ENCODE peak calls at places on chromosomes 7 and 10, in ten cellular contexts. T is GM23338, A is MM.1S, P is neuronal stem cell, V is HCT116, I is hepatocyte, K is mesendoderm, S is mesenchymal stem cell, M is K562, U is H9. R is an unnamed sample.

GRCh38 chr10:9010931-9011670 is 956.6 kb downstream of the GATA3 start:
- DNase-seq in T (no peak), A (no peak), P (no peak), V (no peak), I (no peak), K (no peak), S (no peak), M (no peak), U (no peak), R (peak; percentile 13)

GRCh38 chr10:117461766-117462423 is 80.7 kb upstream of the EMX2 start:
- DNase-seq in T (no peak), A (no peak), P (no peak), V (peak; percentile 77), I (peak; percentile 89), K (peak; percentile 72), S (peak; percentile 92), M (no peak), U (no peak), R (peak; percentile 63)

GRCh38 chr7:71477441-71477840 is 345.5 kb downstream of the GALNT17 start:
- DNase-seq in T (no peak), A (no peak), P (no peak), V (no peak), I (no peak), K (no peak), S (no peak), M (no peak), U (no peak), R (no peak)

GRCh38 chr7:2166625-2167280 is 66.0 kb downstream of the MAD1L1 start:
- DNase-seq in T (no peak), A (no peak), P (no peak), V (no peak), I (no peak), K (no peak), S (no peak), M (no peak), U (peak; percentile 23), R (no peak)

GRCh38 chr10:83603708-83604107 is 535.6 kb upstream of the GHITM start:
- DNase-seq in T (no peak), A (peak; percentile 65), P (no peak), V (no peak), I (no peak), K (peak; percentile 36), S (peak; percentile 74), M (no peak), U (no peak), R (no peak)

GRCh38 chr7:128404826-128405344 is 4.9 kb downstream of the IMPDH1 start:
- DNase-seq in T (no peak), A (peak; percentile 45), P (no peak), V (no peak), I (no peak), K (no peak), S (no peak), M (no peak), U (no peak), R (no peak)

GRCh38 chr7:1637155-1637554 is 32.9 kb upstream of the ELFN1 start:
- DNase-seq in T (no peak), A (no peak), P (no peak), V (no peak), I (no peak), K (no peak), S (no peak), M (no peak), U (no peak), R (peak; percentile 9)

GRCh38 chr7:85770332-85770731 is 583.5 kb upstream of the SEMA3D start:
- DNase-seq in T (no peak), A (no peak), P (no peak), V (no peak), I (no peak), K (no peak), S (no peak), M (no peak), U (no peak), R (no peak)

GRCh38 chr7:134920026-134920758 is 66.1 kb upstream of the AGBL3 start:
- DNase-seq in T (no peak), A (no peak), P (no peak), V (no peak), I (peak; percentile 46), K (no peak), S (peak; percentile 89), M (no peak), U (no peak), R (no peak)

GRCh38 chr7:134919240-134919641 is 67.1 kb upstream of the AGBL3 start:
- DNase-seq in T (no peak), A (no peak), P (no peak), V (no peak), I (no peak), K (no peak), S (peak; percentile 67), M (no peak), U (no peak), R (no peak)

GRCh38 chr7:134910968-134911367 is 75.3 kb upstream of the AGBL3 start:
- DNase-seq in T (peak; percentile 54), A (peak; percentile 73), P (no peak), V (no peak), I (no peak), K (no peak), S (no peak), M (no peak), U (no peak), R (no peak)

DNA sequence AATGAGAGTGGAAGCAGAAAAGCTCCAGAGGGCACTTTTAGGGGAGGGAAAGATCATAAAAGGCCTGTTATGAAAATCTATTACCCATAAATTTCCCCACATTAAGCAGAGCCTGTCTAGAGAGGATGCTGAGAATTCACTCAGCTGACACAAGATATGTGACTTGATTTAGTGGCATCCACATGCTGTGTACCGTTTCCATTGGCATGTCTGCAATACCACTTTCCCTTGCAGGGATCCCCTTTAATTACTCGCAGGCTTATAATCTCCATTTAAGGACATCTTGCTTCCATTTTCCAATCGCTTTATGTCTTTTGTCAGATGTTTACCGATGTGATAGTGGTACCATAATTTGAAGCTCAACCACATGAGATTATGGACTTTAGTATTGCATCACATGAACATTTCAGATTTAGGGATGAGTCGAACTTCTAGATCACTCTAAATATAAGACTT is 69.9 kb upstream of the AGBL3 start:
- DNase-seq in T (no peak), A (no peak), P (no peak), V (no peak), I (no peak), K (no peak), S (no peak), M (no peak), U (no peak), R (no peak)
- H3K4me1 ChIP-seq in T (no peaks in the 10 kb centered on the region), A (peaks cover 3% of the 10 kb centered on the region), P (no peaks in the 10 kb centered on the region), V (peaks cover 14% of the 10 kb centered on the region), I (peaks cover 24% of the 10 kb centered on the region), K (no peaks in the 10 kb centered on the region), S (peaks cover 2% of the 10 kb centered on the region), M (no peaks in the 10 kb centered on the region), U (no peaks in the 10 kb centered on the region), R (peaks cover 20% of the 10 kb centered on the region)

GRCh38 chr7:101943306-101943705 is 125.9 kb downstream of the CUX1 start:
- DNase-seq in T (no peak), A (no peak), P (no peak), V (no peak), I (no peak), K (no peak), S (no peak), M (no peak), U (no peak), R (no peak)

GRCh38 chr7:101940151-101940550 is 122.7 kb downstream of the CUX1 start:
- DNase-seq in T (no peak), A (no peak), P (no peak), V (no peak), I (no peak), K (no peak), S (no peak), M (no peak), U (no peak), R (no peak)

GRCh38 chr7:101940830-101941229 is 123.4 kb downstream of the CUX1 start:
- DNase-seq in T (peak; percentile 91), A (no peak), P (peak; percentile 24), V (no peak), I (peak; percentile 63), K (peak; percentile 93), S (peak; percentile 29), M (no peak), U (peak; percentile 90), R (no peak)

GRCh38 chr7:101942603-101943210 is 125.3 kb downstream of the CUX1 start:
- DNase-seq in T (no peak), A (no peak), P (no peak), V (no peak), I (no peak), K (no peak), S (no peak), M (no peak), U (no peak), R (no peak)

GRCh38 chr7:101941481-101942383 is 124.3 kb downstream of the CUX1 start:
- DNase-seq in T (no peak), A (peak; percentile 76), P (no peak), V (peak; percentile 74), I (peak; percentile 70), K (no peak), S (peak; percentile 82), M (no peak), U (no peak), R (peak; percentile 35)
- H3K4me2 ChIP-seq in T (peak overlapping the region; percentile 49), A (peak overlapping the region; percentile 48), P (no peak overlapping the region), V (peak overlapping the region; percentile 87), I (peak overlapping the region; percentile 42), K (no peak overlapping the region), S (no peak overlapping the region), M (peak overlapping the region; percentile 23), U (no peak overlapping the region), R (peak overlapping the region; percentile 70)

GRCh38 chr7:5694221-5694754 is 87.2 kb downstream of the RNF216 start:
- DNase-seq in T (no peak), A (no peak), P (no peak), V (no peak), I (no peak), K (no peak), S (peak; percentile 87), M (no peak), U (no peak), R (no peak)
- H3K4me1 ChIP-seq in T (peaks cover 4% of the 10 kb centered on the region), A (peaks cover 19% of the 10 kb centered on the region), P (peaks cover 14% of the 10 kb centered on the region), V (peaks cover 10% of the 10 kb centered on the region), I (peaks cover 76% of the 10 kb centered on the region), K (no peaks in the 10 kb centered on the region), S (peaks cover 33% of the 10 kb centered on the region), M (peaks cover 15% of the 10 kb centered on the region), U (no peaks in the 10 kb centered on the region), R (peaks cover 40% of the 10 kb centered on the region)

GRCh38 chr10:88922041-88922440 is 30.5 kb downstream of the ACTA2 start:
- DNase-seq in T (no peak), A (no peak), P (no peak), V (no peak), I (no peak), K (no peak), S (no peak), M (no peak), U (no peak), R (no peak)

GRCh38 chr10:88927291-88927690 is 25.3 kb downstream of the ACTA2 start:
- DNase-seq in T (no peak), A (no peak), P (no peak), V (no peak), I (no peak), K (no peak), S (no peak), M (no peak), U (no peak), R (no peak)

GRCh38 chr10:88928254-88928653 is 24.3 kb downstream of the ACTA2 start:
- DNase-seq in T (no peak), A (no peak), P (no peak), V (no peak), I (no peak), K (no peak), S (no peak), M (no peak), U (no peak), R (no peak)

GRCh38 chr10:88923525-88923924 is 29.0 kb downstream of the ACTA2 start:
- DNase-seq in T (no peak), A (no peak), P (no peak), V (no peak), I (no peak), K (no peak), S (no peak), M (no peak), U (no peak), R (no peak)

GRCh38 chr10:88926484-88927249 is 25.9 kb downstream of the ACTA2 start:
- DNase-seq in T (no peak), A (no peak), P (no peak), V (no peak), I (no peak), K (no peak), S (peak; percentile 86), M (no peak), U (no peak), R (no peak)
- H3K4me2 ChIP-seq in T (peak overlapping the region; percentile 29), A (no peak overlapping the region), P (no peak overlapping the region), V (no peak overlapping the region), I (peak overlapping the region; percentile 26), K (no peak overlapping the region), S (no peak overlapping the region), M (no peak overlapping the region), U (no peak overlapping the region), R (no peak overlapping the region)